ENCODE peak calls at places on chromosomes 11 and 22, in four cellular contexts. N is A549, T is spleen, F is Peyer's patch. B is an unnamed sample.
A peak's percentile ranks its signal among the peaks of the same experiment; 100 is the strongest.

GRCh38 chr11:104705475-104706195 is 192.6 kb downstream of the CASP12 start:
- DNase-seq in F (peak; percentile 79), N (no peak), T (peak; percentile 74), B (no peak)

GRCh38 chr11:91707652-91708051 is 517.0 kb upstream of the FAT3 start:
- DNase-seq in T (no peak), N (no peak), F (no peak), B (no peak)

GRCh38 chr11:127564803-127565202 is 564.2 kb upstream of the KIRREL3 start:
- DNase-seq in N (no peak), T (no peak), F (no peak), B (no peak)

GRCh38 chr11:129307162-129307561 is 68.5 kb upstream of the BARX2 start:
- DNase-seq in N (no peak), F (no peak), T (no peak), B (no peak)

GRCh38 chr11:27087425-27087824 is 46.8 kb downstream of the BBOX1 start:
- DNase-seq in F (no peak), T (no peak), N (no peak), B (no peak)

GRCh38 chr22:36641902-36642640 is 61.5 kb downstream of the CACNG2 start:
- DNase-seq in T (no peak), N (no peak), F (no peak), B (no peak)

GRCh38 chr11:37322333-37323194 is 724.5 kb upstream of the RAG2 start:
- DNase-seq in N (no peak), F (no peak), T (no peak), B (no peak)

GRCh38 chr22:45104313-45104712 is 59.4 kb upstream of the NUP50 start:
- DNase-seq in F (no peak), N (no peak), T (no peak), B (no peak)

GRCh38 chr11:107916671-107917241 is 11.5 kb upstream of the RAB39A start:
- DNase-seq in N (no peak), F (peak; percentile 55), T (no peak), B (no peak)

GRCh38 chr11:85423331-85423730 is 203.8 kb downstream of the DLG2 start:
- DNase-seq in N (no peak), F (no peak), T (peak; percentile 32), B (no peak)

GRCh38 chr22:19990188-19990587 is 26.4 kb downstream of the ARVCF start:
- DNase-seq in F (no peak), T (no peak), N (no peak), B (no peak)

GRCh38 chr11:105046898-105047579 is 1.9 kb upstream of the CARD16 start:
- DNase-seq in N (peak; percentile 48), T (no peak), F (peak; percentile 59), B (peak; percentile 92)

GRCh38 chr11:110897035-110897434 is 184.8 kb upstream of the ARHGAP20 start:
- DNase-seq in N (no peak), T (no peak), F (no peak), B (no peak)

GRCh38 chr22:46052801-46053562 is 76.0 kb upstream of the WNT7B start:
- DNase-seq in T (peak; percentile 89), F (peak; percentile 69), N (no peak), B (no peak)

GRCh38 chr11:44528581-44528980 is 36.9 kb upstream of the CD82 start:
- DNase-seq in N (no peak), T (no peak), F (no peak), B (no peak)

GRCh38 chr11:44530413-44531115 is 34.9 kb upstream of the CD82 start:
- DNase-seq in T (no peak), F (no peak), N (no peak), B (no peak)

GRCh38 chr11:44531116-44531504 is 34.4 kb upstream of the CD82 start:
- DNase-seq in T (no peak), N (no peak), F (no peak), B (no peak)

GRCh38 chr11:44531636-44532035 is 33.8 kb upstream of the CD82 start:
- DNase-seq in T (no peak), N (no peak), F (no peak), B (no peak)

GRCh38 chr11:44529895-44530412 is 35.5 kb upstream of the CD82 start:
- DNase-seq in F (no peak), N (no peak), T (no peak), B (no peak)
- H3K4me1 ChIP-seq in F (no peaks in the 10 kb centered on the region), N (peaks cover 17% of the 10 kb centered on the region), T (peaks cover 10% of the 10 kb centered on the region), B (no peaks in the 10 kb centered on the region)

DNA sequence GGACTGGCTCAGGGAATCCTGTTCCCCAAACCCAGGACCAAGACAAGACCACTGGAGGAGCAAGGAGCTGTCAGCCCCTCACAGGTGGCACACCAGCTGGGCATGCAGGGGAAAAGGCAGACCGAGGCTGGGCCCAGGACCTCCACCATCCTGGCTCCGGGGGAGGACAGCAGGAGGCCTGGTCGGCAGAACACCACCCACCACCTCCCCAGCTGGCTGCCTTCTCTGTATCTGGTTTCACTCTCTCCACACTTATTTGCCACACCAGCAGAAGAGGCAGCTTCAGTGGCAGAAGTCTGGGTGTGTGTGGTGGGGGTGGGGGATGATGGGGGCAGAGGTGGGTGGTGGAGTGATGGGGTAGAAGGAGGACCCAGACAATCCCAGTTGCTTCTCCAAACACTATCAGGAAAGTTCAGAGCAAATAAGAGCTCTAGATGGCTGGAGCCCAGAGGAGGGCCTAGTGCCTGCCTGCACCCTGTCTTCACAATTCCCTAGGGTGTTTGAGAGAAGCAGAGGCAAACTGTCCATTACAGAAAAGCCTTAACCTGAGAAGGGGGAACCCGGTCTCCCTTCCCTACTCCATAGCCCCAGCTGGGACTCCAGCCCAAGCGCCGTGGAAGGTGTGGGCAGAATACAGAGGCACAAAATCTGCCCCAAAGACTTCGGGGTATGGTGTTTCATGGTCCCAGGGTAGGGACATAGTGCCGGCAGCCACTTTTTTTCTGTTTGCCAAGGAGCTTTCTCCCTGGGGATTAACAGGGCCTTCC is 52.0 kb upstream of the CDON start:
- DNase-seq in N (no peak), F (no peak), T (peak; percentile 66), B (no peak)
- H3K27ac ChIP-seq in N (peak overlapping the region; percentile 67), F (peak overlapping the region; percentile 89), T (no peak overlapping the region), B (no peak overlapping the region)

GRCh38 chr11:412641-413119 is 2.1 kb downstream of the SIGIRR start:
- DNase-seq in N (no peak), T (peak; percentile 72), F (peak; percentile 46), B (no peak)
- H3K4me3 ChIP-seq in N (no peak overlapping the region), T (no peak overlapping the region), F (no peak overlapping the region), B (no peak overlapping the region)

GRCh38 chr22:29626497-29627195 is 23.2 kb downstream of the NF2 start:
- DNase-seq in F (no peak), T (no peak), N (no peak), B (no peak)
- H3K4me1 ChIP-seq in F (no peaks in the 10 kb centered on the region), T (peaks cover 52% of the 10 kb centered on the region), N (peaks cover 65% of the 10 kb centered on the region), B (peaks cover 80% of the 10 kb centered on the region)

DNA sequence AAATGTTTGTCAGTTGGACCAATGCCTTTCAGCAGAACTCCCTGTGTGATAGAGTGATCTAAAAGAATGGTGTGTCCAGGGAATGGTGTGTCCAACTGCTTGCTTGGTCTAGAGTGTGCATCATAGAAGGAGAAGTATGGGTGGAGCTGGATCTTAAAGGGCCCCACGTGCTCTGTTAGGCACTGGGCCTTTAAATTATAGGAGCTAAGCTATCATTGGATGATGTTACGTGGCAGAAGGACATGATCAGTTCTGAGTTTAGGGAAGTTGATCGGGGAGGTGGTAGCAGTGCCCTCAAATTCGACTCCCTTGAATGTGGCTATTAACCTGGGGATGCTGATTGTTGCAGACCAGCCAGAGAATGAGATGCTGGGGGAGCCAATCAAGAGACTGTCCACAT is 16.4 kb downstream of the STX3 start:
- DNase-seq in F (no peak), N (no peak), T (no peak), B (no peak)
- H3K27ac ChIP-seq in F (peak overlapping the region; percentile 7), N (no peak overlapping the region), T (peak overlapping the region; percentile 81), B (no peak overlapping the region)

DNA sequence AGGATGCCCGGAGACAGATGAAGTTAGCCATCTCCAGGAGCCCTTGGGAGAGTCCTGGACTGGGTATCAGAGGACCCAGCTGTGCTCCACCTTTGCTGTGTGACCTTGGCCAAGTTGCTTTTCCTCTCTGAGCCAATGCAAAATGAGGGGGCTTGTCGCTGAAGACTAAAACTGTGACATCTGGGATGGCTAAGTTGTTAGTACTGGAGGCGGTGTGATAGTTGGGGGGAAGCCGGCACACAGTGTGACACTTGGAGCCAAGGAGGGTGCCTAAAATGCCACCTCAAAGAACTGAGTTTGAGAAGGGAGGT is 481 bp downstream of the INPP5J start:
- DNase-seq in F (no peak), T (no peak), N (no peak), B (no peak)
- H3K4me3 ChIP-seq in F (peak overlapping the region; percentile 61), T (no peak overlapping the region), N (peak overlapping the region; percentile 62), B (peak overlapping the region; percentile 26)

GRCh38 chr11:75821202-75821601 is 6.2 kb downstream of the UVRAG start:
- DNase-seq in N (no peak), T (no peak), F (no peak), B (no peak)
- H3K4me1 ChIP-seq in N (peaks cover 22% of the 10 kb centered on the region), T (peaks cover 99% of the 10 kb centered on the region), F (no peaks in the 10 kb centered on the region), B (peaks cover 9% of the 10 kb centered on the region)

DNA sequence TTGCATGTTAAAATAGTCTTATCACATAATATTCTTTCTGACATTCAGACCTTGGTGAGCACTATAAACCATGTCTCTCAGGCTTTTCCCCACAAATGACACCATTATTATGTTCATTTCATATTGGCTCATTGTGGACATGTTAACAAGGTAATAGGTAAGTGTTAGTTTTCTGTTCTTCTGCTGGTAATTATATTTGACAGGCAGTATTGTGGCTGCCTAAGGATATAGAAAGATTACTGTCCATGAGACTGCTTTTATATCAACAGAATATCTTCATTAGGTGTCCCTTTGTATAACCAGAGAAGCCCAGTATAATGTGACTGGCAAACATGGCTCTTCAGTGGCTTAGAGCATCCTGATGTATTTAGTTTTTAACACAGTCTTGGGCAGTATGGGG is 590.7 kb downstream of the NELL1 start:
- DNase-seq in F (no peak), T (no peak), N (no peak), B (no peak)
- H3K27ac ChIP-seq in F (no peak overlapping the region), T (no peak overlapping the region), N (no peak overlapping the region), B (no peak overlapping the region)

DNA sequence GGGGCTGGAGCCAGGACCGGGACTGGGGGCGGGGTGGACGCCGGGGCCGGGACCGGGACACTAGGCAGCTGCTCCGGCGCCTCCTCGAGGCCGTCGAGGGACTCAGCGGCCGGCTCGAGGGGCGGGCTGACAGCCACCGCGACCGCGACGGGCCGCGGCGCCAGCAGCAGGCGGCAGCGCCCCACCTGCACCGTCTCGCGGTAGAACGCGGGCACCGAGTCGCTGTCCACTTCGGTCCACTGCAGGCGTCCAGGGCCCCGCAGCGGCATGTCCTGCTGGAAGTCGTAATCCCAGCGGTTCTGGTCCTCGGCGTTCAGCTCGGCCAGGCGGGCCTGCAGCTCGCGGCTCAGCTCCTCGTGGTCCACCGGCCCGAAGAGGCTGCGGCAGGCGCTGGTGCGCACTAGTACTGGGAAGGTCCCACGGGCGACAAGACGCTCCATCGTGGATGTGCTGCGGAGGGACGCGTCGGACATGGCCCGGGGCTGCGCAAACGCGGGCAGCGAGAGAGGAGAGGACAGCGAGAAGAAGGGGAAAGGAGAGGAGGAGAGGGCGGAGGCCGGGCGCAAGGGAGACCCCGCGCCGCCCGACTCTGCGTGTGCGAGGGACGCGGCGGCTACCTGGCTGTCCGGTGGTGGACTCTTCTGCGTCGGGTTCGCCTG is 429 bp downstream of the CDKN1C start:
- DNase-seq in N (no peak), T (peak; percentile 91), F (peak; percentile 74), B (peak; percentile 73)
- H3K4me3 ChIP-seq in N (peak overlapping the region; percentile 71), T (peak overlapping the region; percentile 81), F (peak overlapping the region; percentile 72), B (peak overlapping the region; percentile 69)

B was measured in SJSA1.